ENCODE peak calls at places on chromosomes 3 and 15, in nine cellular contexts. N, S, A, O, L, W, G, K and C are unnamed samples.

GRCh38 chr3:61186030-61186429 is 65.2 kb downstream of the FHIT start:
- DNase-seq in N (no peak), S (no peak), A (no peak), O (no peak), L (no peak), W (no peak), G (no peak), K (no peak), C (no peak)

GRCh38 chr15:26910715-26911114 is 43.9 kb downstream of the GABRA5 start:
- DNase-seq in N (no peak), S (no peak), A (no peak), O (no peak), L (no peak), W (no peak), G (no peak), K (no peak), C (no peak)

GRCh38 chr3:84724877-84725276 is 233.9 kb upstream of the CADM2 start:
- DNase-seq in N (peak; percentile 66), S (peak; percentile 30), A (no peak), O (no peak), L (no peak), W (no peak), G (no peak), K (no peak), C (no peak)

GRCh38 chr3:153315781-153316180 is 153.8 kb downstream of the RAP2B start:
- DNase-seq in N (peak; percentile 9), S (no peak), A (no peak), O (no peak), L (no peak), W (no peak), G (no peak), K (no peak), C (no peak)

GRCh38 chr15:85582076-85582718 is 201.8 kb downstream of the AKAP13 start:
- DNase-seq in N (peak; percentile 53), S (peak; percentile 38), A (no peak), O (peak; percentile 66), L (no peak), W (no peak), G (no peak), K (peak; percentile 41), C (no peak)

GRCh38 chr3:137263982-137264777 is 306.4 kb downstream of the IL20RB start:
- DNase-seq in N (no peak), S (no peak), A (no peak), O (no peak), L (no peak), W (no peak), G (no peak), K (no peak), C (no peak)

GRCh38 chr3:42688487-42689420 is 3.4 kb downstream of the KLHL40 start:
- DNase-seq in N (no peak), S (no peak), A (peak; percentile 66), O (no peak), L (no peak), W (no peak), G (no peak), K (no peak), C (no peak)

GRCh38 chr3:193830791-193831191 is 237.8 kb downstream of the OPA1 start:
- DNase-seq in N (no peak), S (no peak), A (no peak), O (no peak), L (no peak), W (no peak), G (peak; percentile 18), K (no peak), C (no peak)

GRCh38 chr15:40439461-40440299 is 1.1 kb upstream of the BAHD1 start:
- DNase-seq in N (no peak), S (peak; percentile 38), A (peak; percentile 90), O (peak; percentile 16), L (peak; percentile 20), W (peak; percentile 45), G (no peak), K (no peak), C (peak; percentile 47)

GRCh38 chr3:148319960-148320359 is 377.7 kb upstream of the AGTR1 start:
- DNase-seq in N (no peak), S (no peak), A (no peak), O (no peak), L (no peak), W (no peak), G (no peak), K (no peak), C (no peak)

GRCh38 chr3:48661501-48662139 is 1.1 kb downstream of the CELSR3 start:
- DNase-seq in N (peak; percentile 49), S (no peak), A (peak; percentile 99), O (peak; percentile 69), L (no peak), W (peak; percentile 82), G (no peak), K (peak; percentile 68), C (peak; percentile 78)

GRCh38 chr3:28057548-28057947 is 183.9 kb upstream of the CMC1 start:
- DNase-seq in N (no peak), S (no peak), A (no peak), O (no peak), L (no peak), W (no peak), G (no peak), K (no peak), C (no peak)

GRCh38 chr3:58001979-58002378 is 6.2 kb upstream of the FLNB start:
- DNase-seq in N (no peak), S (no peak), A (no peak), O (no peak), L (no peak), W (no peak), G (no peak), K (no peak), C (no peak)

GRCh38 chr3:15795563-15796308 is 2.0 kb downstream of the ANKRD28 start:
- DNase-seq in N (peak; percentile 65), S (no peak), A (no peak), O (peak; percentile 39), L (peak; percentile 84), W (no peak), G (no peak), K (no peak), C (no peak)

GRCh38 chr3:140319801-140320200 is 358.1 kb upstream of the TRIM42 start:
- DNase-seq in N (no peak), S (no peak), A (no peak), O (no peak), L (no peak), W (no peak), G (no peak), K (no peak), C (no peak)